ENCODE peak calls at places on chromosome 7, in eight cellular contexts. One of them, this sample, is unnamed.

GRCh38 chr7:157422279-157422678 is 85.5 kb downstream of the DNAJB6 start:
- DNase-seq in effector memory CD8-positive, alpha-beta T cell: no peak
- DNase-seq in psoas muscle: no peak
- DNase-seq in NCI-H2081: no peak
- DNase-seq in cardiac fibroblast: no peak
- DNase-seq in GM23248: no peak
- DNase-seq in amygdala: no peak
- DNase-seq in NCI-H1417: no peak
- DNase-seq in this sample: no peak

GRCh38 chr7:34756691-34757090 is 98.7 kb downstream of the NPSR1 start:
- DNase-seq in psoas muscle: no peak
- DNase-seq in NCI-H1417: peak; percentile 78
- DNase-seq in cardiac fibroblast: no peak
- DNase-seq in effector memory CD8-positive, alpha-beta T cell: no peak
- DNase-seq in amygdala: no peak
- DNase-seq in NCI-H2081: peak; percentile 93
- DNase-seq in GM23248: no peak
- DNase-seq in this sample: no peak

GRCh38 chr7:6546852-6547251 is 4.4 kb downstream of the GRID2IP start:
- DNase-seq in psoas muscle: no peak
- DNase-seq in GM23248: no peak
- DNase-seq in cardiac fibroblast: no peak
- DNase-seq in effector memory CD8-positive, alpha-beta T cell: no peak
- DNase-seq in NCI-H1417: no peak
- DNase-seq in amygdala: no peak
- DNase-seq in NCI-H2081: no peak
- DNase-seq in this sample: peak; percentile 29

GRCh38 chr7:6536899-6537298 is 14.4 kb downstream of the GRID2IP start:
- DNase-seq in amygdala: no peak
- DNase-seq in psoas muscle: no peak
- DNase-seq in NCI-H2081: peak; percentile 64
- DNase-seq in NCI-H1417: peak; percentile 76
- DNase-seq in GM23248: no peak
- DNase-seq in cardiac fibroblast: no peak
- DNase-seq in effector memory CD8-positive, alpha-beta T cell: no peak
- DNase-seq in this sample: no peak

GRCh38 chr7:28093617-28094232 is 86.9 kb downstream of the JAZF1 start:
- DNase-seq in cardiac fibroblast: peak; percentile 81
- DNase-seq in psoas muscle: peak; percentile 77
- DNase-seq in NCI-H1417: peak; percentile 78
- DNase-seq in NCI-H2081: peak; percentile 69
- DNase-seq in GM23248: peak; percentile 80
- DNase-seq in amygdala: peak; percentile 58
- DNase-seq in effector memory CD8-positive, alpha-beta T cell: peak; percentile 33
- DNase-seq in this sample: peak; percentile 50

GRCh38 chr7:139931190-139932007 is 102.3 kb downstream of the TBXAS1 start:
- DNase-seq in GM23248: no peak
- DNase-seq in psoas muscle: no peak
- DNase-seq in amygdala: no peak
- DNase-seq in NCI-H1417: no peak
- DNase-seq in NCI-H2081: no peak
- DNase-seq in effector memory CD8-positive, alpha-beta T cell: no peak
- DNase-seq in cardiac fibroblast: no peak
- DNase-seq in this sample: no peak

GRCh38 chr7:151248191-151249033 is at the start of gene SMARCD3:
- DNase-seq in cardiac fibroblast: peak; percentile 45
- DNase-seq in psoas muscle: peak; percentile 69
- DNase-seq in NCI-H1417: peak; percentile 85
- DNase-seq in amygdala: peak; percentile 63
- DNase-seq in effector memory CD8-positive, alpha-beta T cell: no peak
- DNase-seq in GM23248: peak; percentile 73
- DNase-seq in NCI-H2081: peak; percentile 35
- DNase-seq in this sample: peak; percentile 23

GRCh38 chr7:50610521-50611277 is 45.5 kb upstream of the DDC start:
- DNase-seq in cardiac fibroblast: peak; percentile 83
- DNase-seq in amygdala: no peak
- DNase-seq in GM23248: peak; percentile 76
- DNase-seq in NCI-H2081: no peak
- DNase-seq in psoas muscle: no peak
- DNase-seq in effector memory CD8-positive, alpha-beta T cell: peak; percentile 53
- DNase-seq in NCI-H1417: no peak
- DNase-seq in this sample: no peak

GRCh38 chr7:79770053-79770452 is 316.6 kb upstream of the MAGI2 start:
- DNase-seq in effector memory CD8-positive, alpha-beta T cell: no peak
- DNase-seq in GM23248: no peak
- DNase-seq in cardiac fibroblast: peak; percentile 25
- DNase-seq in amygdala: no peak
- DNase-seq in NCI-H1417: no peak
- DNase-seq in psoas muscle: no peak
- DNase-seq in NCI-H2081: peak; percentile 43
- DNase-seq in this sample: no peak

GRCh38 chr7:159197066-159197975 is 52.7 kb upstream of the VIPR2 start:
- DNase-seq in psoas muscle: no peak
- DNase-seq in NCI-H1417: peak; percentile 16
- DNase-seq in GM23248: no peak
- DNase-seq in amygdala: no peak
- DNase-seq in effector memory CD8-positive, alpha-beta T cell: peak; percentile 39
- DNase-seq in cardiac fibroblast: peak; percentile 0
- DNase-seq in NCI-H2081: no peak
- DNase-seq in this sample: peak; percentile 19

GRCh38 chr7:141158562-141158961 is 84.7 kb downstream of the TMEM178B start:
- DNase-seq in effector memory CD8-positive, alpha-beta T cell: no peak
- DNase-seq in GM23248: peak; percentile 81
- DNase-seq in cardiac fibroblast: peak; percentile 89
- DNase-seq in amygdala: no peak
- DNase-seq in NCI-H2081: no peak
- DNase-seq in psoas muscle: peak; percentile 67
- DNase-seq in NCI-H1417: no peak
- DNase-seq in this sample: no peak

GRCh38 chr7:36951257-36951697 is 227.0 kb upstream of the AOAH start:
- DNase-seq in psoas muscle: no peak
- DNase-seq in NCI-H2081: no peak
- DNase-seq in cardiac fibroblast: no peak
- DNase-seq in NCI-H1417: no peak
- DNase-seq in amygdala: no peak
- DNase-seq in GM23248: no peak
- DNase-seq in effector memory CD8-positive, alpha-beta T cell: no peak
- DNase-seq in this sample: no peak

GRCh38 chr7:129952164-129952652 is 552 bp downstream of the UBE2H start:
- DNase-seq in NCI-H2081: peak; percentile 42
- DNase-seq in amygdala: peak; percentile 52
- DNase-seq in psoas muscle: peak; percentile 51
- DNase-seq in effector memory CD8-positive, alpha-beta T cell: peak; percentile 31
- DNase-seq in GM23248: peak; percentile 70
- DNase-seq in cardiac fibroblast: no peak
- DNase-seq in NCI-H1417: peak; percentile 84
- DNase-seq in this sample: no peak

GRCh38 chr7:46468753-46469356 is 547.8 kb upstream of the IGFBP3 start:
- DNase-seq in GM23248: peak; percentile 40
- DNase-seq in amygdala: no peak
- DNase-seq in cardiac fibroblast: peak; percentile 59
- DNase-seq in NCI-H1417: no peak
- DNase-seq in effector memory CD8-positive, alpha-beta T cell: no peak
- DNase-seq in NCI-H2081: no peak
- DNase-seq in psoas muscle: no peak
- DNase-seq in this sample: no peak

GRCh38 chr7:29309041-29309860 is 114.7 kb downstream of the CHN2 start:
- DNase-seq in NCI-H1417: no peak
- DNase-seq in GM23248: no peak
- DNase-seq in psoas muscle: no peak
- DNase-seq in NCI-H2081: peak; percentile 35
- DNase-seq in cardiac fibroblast: no peak
- DNase-seq in amygdala: no peak
- DNase-seq in effector memory CD8-positive, alpha-beta T cell: no peak
- DNase-seq in this sample: no peak

GRCh38 chr7:102320601-102321350 is 34.1 kb downstream of the SH2B2 start:
- DNase-seq in psoas muscle: no peak
- DNase-seq in amygdala: no peak
- DNase-seq in NCI-H2081: no peak
- DNase-seq in GM23248: no peak
- DNase-seq in cardiac fibroblast: no peak
- DNase-seq in NCI-H1417: no peak
- DNase-seq in effector memory CD8-positive, alpha-beta T cell: no peak
- DNase-seq in this sample: no peak

GRCh38 chr7:44087914-44088838 is 5.8 kb upstream of the POLM start:
- DNase-seq in amygdala: peak; percentile 22
- DNase-seq in effector memory CD8-positive, alpha-beta T cell: no peak
- DNase-seq in NCI-H2081: no peak
- DNase-seq in psoas muscle: peak; percentile 84
- DNase-seq in NCI-H1417: no peak
- DNase-seq in cardiac fibroblast: peak; percentile 93
- DNase-seq in GM23248: peak; percentile 96
- DNase-seq in this sample: no peak

GRCh38 chr7:2892571-2892970 is 48.5 kb upstream of the GNA12 start:
- DNase-seq in NCI-H2081: peak; percentile 90
- DNase-seq in amygdala: no peak
- DNase-seq in GM23248: no peak
- DNase-seq in effector memory CD8-positive, alpha-beta T cell: no peak
- DNase-seq in NCI-H1417: no peak
- DNase-seq in psoas muscle: no peak
- DNase-seq in cardiac fibroblast: no peak
- DNase-seq in this sample: no peak

GRCh38 chr7:110224643-110225042 is 866.3 kb upstream of the LRRN3 start:
- DNase-seq in effector memory CD8-positive, alpha-beta T cell: no peak
- DNase-seq in psoas muscle: no peak
- DNase-seq in GM23248: no peak
- DNase-seq in amygdala: no peak
- DNase-seq in NCI-H2081: no peak
- DNase-seq in cardiac fibroblast: no peak
- DNase-seq in NCI-H1417: no peak
- DNase-seq in this sample: peak; percentile 29

GRCh38 chr7:142338633-142339501 is 81.0 kb upstream of the PRSS58 start:
- DNase-seq in effector memory CD8-positive, alpha-beta T cell: no peak
- DNase-seq in NCI-H2081: peak; percentile 79
- DNase-seq in psoas muscle: no peak
- DNase-seq in amygdala: peak; percentile 21
- DNase-seq in cardiac fibroblast: peak; percentile 9
- DNase-seq in NCI-H1417: no peak
- DNase-seq in GM23248: peak; percentile 64
- DNase-seq in this sample: peak; percentile 67

GRCh38 chr7:47281966-47282643 is 299.8 kb downstream of the TNS3 start:
- DNase-seq in NCI-H2081: no peak
- DNase-seq in NCI-H1417: no peak
- DNase-seq in GM23248: no peak
- DNase-seq in psoas muscle: no peak
- DNase-seq in cardiac fibroblast: no peak
- DNase-seq in amygdala: no peak
- DNase-seq in effector memory CD8-positive, alpha-beta T cell: no peak
- DNase-seq in this sample: no peak

GRCh38 chr7:116683786-116684185 is 11.8 kb downstream of the MET start:
- DNase-seq in NCI-H2081: no peak
- DNase-seq in amygdala: no peak
- DNase-seq in GM23248: no peak
- DNase-seq in cardiac fibroblast: no peak
- DNase-seq in NCI-H1417: no peak
- DNase-seq in effector memory CD8-positive, alpha-beta T cell: no peak
- DNase-seq in psoas muscle: no peak
- DNase-seq in this sample: no peak

GRCh38 chr7:82506702-82507101 is 63.1 kb upstream of the CACNA2D1 start:
- DNase-seq in GM23248: peak; percentile 83
- DNase-seq in cardiac fibroblast: peak; percentile 26
- DNase-seq in NCI-H1417: peak; percentile 51
- DNase-seq in psoas muscle: peak; percentile 39
- DNase-seq in amygdala: peak; percentile 18
- DNase-seq in NCI-H2081: peak; percentile 52
- DNase-seq in effector memory CD8-positive, alpha-beta T cell: no peak
- DNase-seq in this sample: no peak

GRCh38 chr7:152897401-152897800 is 137.8 kb downstream of the ACTR3B start:
- DNase-seq in NCI-H1417: no peak
- DNase-seq in amygdala: no peak
- DNase-seq in GM23248: no peak
- DNase-seq in effector memory CD8-positive, alpha-beta T cell: no peak
- DNase-seq in NCI-H2081: no peak
- DNase-seq in cardiac fibroblast: no peak
- DNase-seq in psoas muscle: no peak
- DNase-seq in this sample: no peak

GRCh38 chr7:38160003-38160571 is 18.0 kb upstream of the STARD3NL start:
- DNase-seq in effector memory CD8-positive, alpha-beta T cell: no peak
- DNase-seq in amygdala: no peak
- DNase-seq in GM23248: no peak
- DNase-seq in NCI-H2081: no peak
- DNase-seq in psoas muscle: no peak
- DNase-seq in cardiac fibroblast: no peak
- DNase-seq in NCI-H1417: no peak
- DNase-seq in this sample: no peak

GRCh38 chr7:65971021-65971420 is 11.0 kb downstream of the GUSB start:
- DNase-seq in NCI-H1417: no peak
- DNase-seq in effector memory CD8-positive, alpha-beta T cell: no peak
- DNase-seq in GM23248: no peak
- DNase-seq in psoas muscle: no peak
- DNase-seq in NCI-H2081: no peak
- DNase-seq in amygdala: no peak
- DNase-seq in cardiac fibroblast: no peak
- DNase-seq in this sample: no peak

GRCh38 chr7:11163220-11163619 is 189.5 kb downstream of the PHF14 start:
- DNase-seq in NCI-H1417: no peak
- DNase-seq in amygdala: no peak
- DNase-seq in NCI-H2081: no peak
- DNase-seq in cardiac fibroblast: no peak
- DNase-seq in GM23248: no peak
- DNase-seq in effector memory CD8-positive, alpha-beta T cell: no peak
- DNase-seq in psoas muscle: no peak
- DNase-seq in this sample: no peak

GRCh38 chr7:82578430-82578829 is 134.9 kb upstream of the CACNA2D1 start:
- DNase-seq in cardiac fibroblast: peak; percentile 62
- DNase-seq in psoas muscle: no peak
- DNase-seq in GM23248: peak; percentile 33
- DNase-seq in NCI-H1417: no peak
- DNase-seq in effector memory CD8-positive, alpha-beta T cell: no peak
- DNase-seq in amygdala: no peak
- DNase-seq in NCI-H2081: peak; percentile 66
- DNase-seq in this sample: peak; percentile 16

GRCh38 chr7:132275811-132276210 is 300.5 kb downstream of the PLXNA4 start:
- DNase-seq in cardiac fibroblast: no peak
- DNase-seq in GM23248: no peak
- DNase-seq in effector memory CD8-positive, alpha-beta T cell: no peak
- DNase-seq in psoas muscle: no peak
- DNase-seq in NCI-H2081: no peak
- DNase-seq in NCI-H1417: no peak
- DNase-seq in amygdala: no peak
- DNase-seq in this sample: peak; percentile 53

GRCh38 chr7:94375713-94376112 is 19.0 kb upstream of the COL1A2 start:
- DNase-seq in psoas muscle: no peak
- DNase-seq in cardiac fibroblast: peak; percentile 99
- DNase-seq in NCI-H2081: no peak
- DNase-seq in amygdala: no peak
- DNase-seq in GM23248: peak; percentile 96
- DNase-seq in NCI-H1417: no peak
- DNase-seq in effector memory CD8-positive, alpha-beta T cell: no peak
- DNase-seq in this sample: no peak

GRCh38 chr7:151891753-151892152 is 14.8 kb upstream of the PRKAG2 start:
- DNase-seq in NCI-H2081: no peak
- DNase-seq in NCI-H1417: no peak
- DNase-seq in effector memory CD8-positive, alpha-beta T cell: no peak
- DNase-seq in psoas muscle: no peak
- DNase-seq in GM23248: no peak
- DNase-seq in cardiac fibroblast: no peak
- DNase-seq in amygdala: no peak
- DNase-seq in this sample: no peak

GRCh38 chr7:158025651-158026600 is 561.7 kb downstream of the PTPRN2 start:
- DNase-seq in NCI-H1417: no peak
- DNase-seq in effector memory CD8-positive, alpha-beta T cell: no peak
- DNase-seq in NCI-H2081: no peak
- DNase-seq in amygdala: no peak
- DNase-seq in psoas muscle: no peak
- DNase-seq in GM23248: no peak
- DNase-seq in cardiac fibroblast: no peak
- DNase-seq in this sample: no peak

GRCh38 chr7:121372376-121373024 is 23.6 kb downstream of the FAM3C start:
- DNase-seq in psoas muscle: no peak
- DNase-seq in GM23248: peak; percentile 13
- DNase-seq in amygdala: no peak
- DNase-seq in NCI-H2081: peak; percentile 55
- DNase-seq in cardiac fibroblast: no peak
- DNase-seq in NCI-H1417: peak; percentile 14
- DNase-seq in effector memory CD8-positive, alpha-beta T cell: no peak
- DNase-seq in this sample: no peak